ENCODE peak calls at places on chromosome 20, in seven cellular contexts. One of them, this sample, is unnamed.

GRCh38 chr20:53757472-53757913 is 163.9 kb upstream of the ZNF217 start:
- DNase-seq in stimulated activated effector memory CD8-positive, alpha-beta T cell treated with anti-CD3 and anti-CD28 coated beads, Interleukin-12 subunit alpha, Interleukin-12 subunit beta, amount 100 ng/mL, for 72 hours: no peak
- DNase-seq in effector CD4-positive, alpha-beta T cell: no peak
- DNase-seq in activated CD4-positive, alpha-beta T cell treated with anti-CD3 and anti-CD28 coated beads for 36 hours: no peak
- DNase-seq in LoVo: no peak
- DNase-seq in Right ventricle myocardium inferior: no peak
- DNase-seq in iPS-NIHi11: no peak
- DNase-seq in this sample: no peak

GRCh38 chr20:51037499-51038110 is 14.7 kb upstream of the KCNG1 start:
- DNase-seq in LoVo: no peak
- DNase-seq in effector CD4-positive, alpha-beta T cell: no peak
- DNase-seq in activated CD4-positive, alpha-beta T cell treated with anti-CD3 and anti-CD28 coated beads for 36 hours: no peak
- DNase-seq in Right ventricle myocardium inferior: no peak
- DNase-seq in stimulated activated effector memory CD8-positive, alpha-beta T cell treated with anti-CD3 and anti-CD28 coated beads, Interleukin-12 subunit alpha, Interleukin-12 subunit beta, amount 100 ng/mL, for 72 hours: no peak
- DNase-seq in iPS-NIHi11: no peak
- DNase-seq in this sample: no peak

GRCh38 chr20:22578221-22579118 is 5.9 kb downstream of the FOXA2 start:
- DNase-seq in LoVo: no peak
- DNase-seq in activated CD4-positive, alpha-beta T cell treated with anti-CD3 and anti-CD28 coated beads for 36 hours: no peak
- DNase-seq in Right ventricle myocardium inferior: no peak
- DNase-seq in effector CD4-positive, alpha-beta T cell: no peak
- DNase-seq in iPS-NIHi11: no peak
- DNase-seq in stimulated activated effector memory CD8-positive, alpha-beta T cell treated with anti-CD3 and anti-CD28 coated beads, Interleukin-12 subunit alpha, Interleukin-12 subunit beta, amount 100 ng/mL, for 72 hours: no peak
- DNase-seq in this sample: no peak

GRCh38 chr20:31856516-31856915 is 11.1 kb upstream of the FOXS1 start:
- DNase-seq in effector CD4-positive, alpha-beta T cell: no peak
- DNase-seq in stimulated activated effector memory CD8-positive, alpha-beta T cell treated with anti-CD3 and anti-CD28 coated beads, Interleukin-12 subunit alpha, Interleukin-12 subunit beta, amount 100 ng/mL, for 72 hours: no peak
- DNase-seq in LoVo: no peak
- DNase-seq in iPS-NIHi11: no peak
- DNase-seq in activated CD4-positive, alpha-beta T cell treated with anti-CD3 and anti-CD28 coated beads for 36 hours: no peak
- DNase-seq in Right ventricle myocardium inferior: no peak
- DNase-seq in this sample: no peak

GRCh38 chr20:63295846-63296245 is 2.9 kb downstream of the COL20A1 start:
- DNase-seq in LoVo: no peak
- DNase-seq in effector CD4-positive, alpha-beta T cell: no peak
- DNase-seq in stimulated activated effector memory CD8-positive, alpha-beta T cell treated with anti-CD3 and anti-CD28 coated beads, Interleukin-12 subunit alpha, Interleukin-12 subunit beta, amount 100 ng/mL, for 72 hours: no peak
- DNase-seq in activated CD4-positive, alpha-beta T cell treated with anti-CD3 and anti-CD28 coated beads for 36 hours: no peak
- DNase-seq in iPS-NIHi11: no peak
- DNase-seq in Right ventricle myocardium inferior: peak
- DNase-seq in this sample: no peak

GRCh38 chr20:3758566-3758965 is 9.0 kb downstream of the ADISSP start:
- DNase-seq in activated CD4-positive, alpha-beta T cell treated with anti-CD3 and anti-CD28 coated beads for 36 hours: no peak
- DNase-seq in iPS-NIHi11: no peak
- DNase-seq in stimulated activated effector memory CD8-positive, alpha-beta T cell treated with anti-CD3 and anti-CD28 coated beads, Interleukin-12 subunit alpha, Interleukin-12 subunit beta, amount 100 ng/mL, for 72 hours: no peak
- DNase-seq in LoVo: no peak
- DNase-seq in effector CD4-positive, alpha-beta T cell: no peak
- DNase-seq in Right ventricle myocardium inferior: peak
- DNase-seq in this sample: no peak

GRCh38 chr20:47191074-47191673 is 165.3 kb downstream of the ZMYND8 start:
- DNase-seq in Right ventricle myocardium inferior: no peak
- DNase-seq in effector CD4-positive, alpha-beta T cell: no peak
- DNase-seq in LoVo: peak
- DNase-seq in stimulated activated effector memory CD8-positive, alpha-beta T cell treated with anti-CD3 and anti-CD28 coated beads, Interleukin-12 subunit alpha, Interleukin-12 subunit beta, amount 100 ng/mL, for 72 hours: no peak
- DNase-seq in iPS-NIHi11: no peak
- DNase-seq in activated CD4-positive, alpha-beta T cell treated with anti-CD3 and anti-CD28 coated beads for 36 hours: no peak
- DNase-seq in this sample: no peak

GRCh38 chr20:58307270-58307669 is 2.2 kb upstream of the RAB22A start:
- DNase-seq in LoVo: no peak
- DNase-seq in activated CD4-positive, alpha-beta T cell treated with anti-CD3 and anti-CD28 coated beads for 36 hours: no peak
- DNase-seq in effector CD4-positive, alpha-beta T cell: no peak
- DNase-seq in stimulated activated effector memory CD8-positive, alpha-beta T cell treated with anti-CD3 and anti-CD28 coated beads, Interleukin-12 subunit alpha, Interleukin-12 subunit beta, amount 100 ng/mL, for 72 hours: no peak
- DNase-seq in iPS-NIHi11: no peak
- DNase-seq in Right ventricle myocardium inferior: no peak
- DNase-seq in this sample: no peak

GRCh38 chr20:35316086-35316485 is 23.9 kb upstream of the FAM83C start:
- DNase-seq in activated CD4-positive, alpha-beta T cell treated with anti-CD3 and anti-CD28 coated beads for 36 hours: no peak
- DNase-seq in effector CD4-positive, alpha-beta T cell: no peak
- DNase-seq in Right ventricle myocardium inferior: no peak
- DNase-seq in iPS-NIHi11: no peak
- DNase-seq in LoVo: no peak
- DNase-seq in stimulated activated effector memory CD8-positive, alpha-beta T cell treated with anti-CD3 and anti-CD28 coated beads, Interleukin-12 subunit alpha, Interleukin-12 subunit beta, amount 100 ng/mL, for 72 hours: no peak
- DNase-seq in this sample: no peak

GRCh38 chr20:1333462-1334369 is 4.8 kb upstream of the SDCBP2 start:
- DNase-seq in Right ventricle myocardium inferior: no peak
- DNase-seq in effector CD4-positive, alpha-beta T cell: no peak
- DNase-seq in stimulated activated effector memory CD8-positive, alpha-beta T cell treated with anti-CD3 and anti-CD28 coated beads, Interleukin-12 subunit alpha, Interleukin-12 subunit beta, amount 100 ng/mL, for 72 hours: no peak
- DNase-seq in LoVo: no peak
- DNase-seq in iPS-NIHi11: no peak
- DNase-seq in activated CD4-positive, alpha-beta T cell treated with anti-CD3 and anti-CD28 coated beads for 36 hours: no peak
- DNase-seq in this sample: no peak

GRCh38 chr20:54011352-54011751 is 59.0 kb downstream of the BCAS1 start:
- DNase-seq in iPS-NIHi11: no peak
- DNase-seq in LoVo: no peak
- DNase-seq in activated CD4-positive, alpha-beta T cell treated with anti-CD3 and anti-CD28 coated beads for 36 hours: no peak
- DNase-seq in effector CD4-positive, alpha-beta T cell: no peak
- DNase-seq in stimulated activated effector memory CD8-positive, alpha-beta T cell treated with anti-CD3 and anti-CD28 coated beads, Interleukin-12 subunit alpha, Interleukin-12 subunit beta, amount 100 ng/mL, for 72 hours: no peak
- DNase-seq in Right ventricle myocardium inferior: no peak
- DNase-seq in this sample: no peak

GRCh38 chr20:59143326-59143725 is 20.3 kb upstream of the ZNF831 start:
- DNase-seq in stimulated activated effector memory CD8-positive, alpha-beta T cell treated with anti-CD3 and anti-CD28 coated beads, Interleukin-12 subunit alpha, Interleukin-12 subunit beta, amount 100 ng/mL, for 72 hours: no peak
- DNase-seq in LoVo: no peak
- DNase-seq in Right ventricle myocardium inferior: no peak
- DNase-seq in activated CD4-positive, alpha-beta T cell treated with anti-CD3 and anti-CD28 coated beads for 36 hours: no peak
- DNase-seq in iPS-NIHi11: no peak
- DNase-seq in effector CD4-positive, alpha-beta T cell: no peak
- DNase-seq in this sample: no peak

GRCh38 chr20:46606817-46607190 is 44.5 kb downstream of the SLC13A3 start:
- DNase-seq in stimulated activated effector memory CD8-positive, alpha-beta T cell treated with anti-CD3 and anti-CD28 coated beads, Interleukin-12 subunit alpha, Interleukin-12 subunit beta, amount 100 ng/mL, for 72 hours: no peak
- DNase-seq in effector CD4-positive, alpha-beta T cell: no peak
- DNase-seq in iPS-NIHi11: no peak
- DNase-seq in Right ventricle myocardium inferior: no peak
- DNase-seq in activated CD4-positive, alpha-beta T cell treated with anti-CD3 and anti-CD28 coated beads for 36 hours: no peak
- DNase-seq in LoVo: no peak
- DNase-seq in this sample: no peak

GRCh38 chr20:2652724-2653510 is 485 bp downstream of the NOP56 start:
- DNase-seq in iPS-NIHi11: peak
- DNase-seq in Right ventricle myocardium inferior: peak
- DNase-seq in LoVo: no peak
- DNase-seq in stimulated activated effector memory CD8-positive, alpha-beta T cell treated with anti-CD3 and anti-CD28 coated beads, Interleukin-12 subunit alpha, Interleukin-12 subunit beta, amount 100 ng/mL, for 72 hours: peak
- DNase-seq in activated CD4-positive, alpha-beta T cell treated with anti-CD3 and anti-CD28 coated beads for 36 hours: no peak
- DNase-seq in effector CD4-positive, alpha-beta T cell: no peak
- DNase-seq in this sample: no peak

GRCh38 chr20:38885357-38885756 is 40.9 kb upstream of the FAM83D start:
- DNase-seq in activated CD4-positive, alpha-beta T cell treated with anti-CD3 and anti-CD28 coated beads for 36 hours: no peak
- DNase-seq in effector CD4-positive, alpha-beta T cell: no peak
- DNase-seq in iPS-NIHi11: no peak
- DNase-seq in Right ventricle myocardium inferior: no peak
- DNase-seq in LoVo: no peak
- DNase-seq in stimulated activated effector memory CD8-positive, alpha-beta T cell treated with anti-CD3 and anti-CD28 coated beads, Interleukin-12 subunit alpha, Interleukin-12 subunit beta, amount 100 ng/mL, for 72 hours: no peak
- DNase-seq in this sample: no peak

GRCh38 chr20:47133809-47134456 is 222.6 kb downstream of the ZMYND8 start:
- DNase-seq in activated CD4-positive, alpha-beta T cell treated with anti-CD3 and anti-CD28 coated beads for 36 hours: no peak
- DNase-seq in iPS-NIHi11: no peak
- DNase-seq in Right ventricle myocardium inferior: no peak
- DNase-seq in stimulated activated effector memory CD8-positive, alpha-beta T cell treated with anti-CD3 and anti-CD28 coated beads, Interleukin-12 subunit alpha, Interleukin-12 subunit beta, amount 100 ng/mL, for 72 hours: no peak
- DNase-seq in effector CD4-positive, alpha-beta T cell: no peak
- DNase-seq in LoVo: no peak
- DNase-seq in this sample: no peak

GRCh38 chr20:64084209-64085152 is at the start of gene LKAAEAR1:
- DNase-seq in effector CD4-positive, alpha-beta T cell: no peak
- DNase-seq in stimulated activated effector memory CD8-positive, alpha-beta T cell treated with anti-CD3 and anti-CD28 coated beads, Interleukin-12 subunit alpha, Interleukin-12 subunit beta, amount 100 ng/mL, for 72 hours: no peak
- DNase-seq in iPS-NIHi11: peak
- DNase-seq in Right ventricle myocardium inferior: peak
- DNase-seq in LoVo: no peak
- DNase-seq in activated CD4-positive, alpha-beta T cell treated with anti-CD3 and anti-CD28 coated beads for 36 hours: no peak
- DNase-seq in this sample: no peak

GRCh38 chr20:59307270-59307669 is 6.9 kb downstream of the EDN3 start:
- DNase-seq in iPS-NIHi11: no peak
- DNase-seq in stimulated activated effector memory CD8-positive, alpha-beta T cell treated with anti-CD3 and anti-CD28 coated beads, Interleukin-12 subunit alpha, Interleukin-12 subunit beta, amount 100 ng/mL, for 72 hours: no peak
- DNase-seq in effector CD4-positive, alpha-beta T cell: no peak
- DNase-seq in LoVo: no peak
- DNase-seq in Right ventricle myocardium inferior: no peak
- DNase-seq in activated CD4-positive, alpha-beta T cell treated with anti-CD3 and anti-CD28 coated beads for 36 hours: no peak
- DNase-seq in this sample: no peak

GRCh38 chr20:19973920-19974620 is 43.1 kb upstream of the NAA20 start:
- DNase-seq in iPS-NIHi11: no peak
- DNase-seq in Right ventricle myocardium inferior: no peak
- DNase-seq in activated CD4-positive, alpha-beta T cell treated with anti-CD3 and anti-CD28 coated beads for 36 hours: no peak
- DNase-seq in stimulated activated effector memory CD8-positive, alpha-beta T cell treated with anti-CD3 and anti-CD28 coated beads, Interleukin-12 subunit alpha, Interleukin-12 subunit beta, amount 100 ng/mL, for 72 hours: no peak
- DNase-seq in effector CD4-positive, alpha-beta T cell: no peak
- DNase-seq in LoVo: peak
- DNase-seq in this sample: no peak

GRCh38 chr20:40654876-40655275 is 34.2 kb downstream of the MAFB start:
- DNase-seq in LoVo: no peak
- DNase-seq in stimulated activated effector memory CD8-positive, alpha-beta T cell treated with anti-CD3 and anti-CD28 coated beads, Interleukin-12 subunit alpha, Interleukin-12 subunit beta, amount 100 ng/mL, for 72 hours: no peak
- DNase-seq in iPS-NIHi11: no peak
- DNase-seq in effector CD4-positive, alpha-beta T cell: no peak
- DNase-seq in Right ventricle myocardium inferior: no peak
- DNase-seq in activated CD4-positive, alpha-beta T cell treated with anti-CD3 and anti-CD28 coated beads for 36 hours: no peak
- DNase-seq in this sample: no peak

GRCh38 chr20:12968472-12968871 is 40.3 kb upstream of the SPTLC3 start:
- DNase-seq in activated CD4-positive, alpha-beta T cell treated with anti-CD3 and anti-CD28 coated beads for 36 hours: no peak
- DNase-seq in LoVo: no peak
- DNase-seq in stimulated activated effector memory CD8-positive, alpha-beta T cell treated with anti-CD3 and anti-CD28 coated beads, Interleukin-12 subunit alpha, Interleukin-12 subunit beta, amount 100 ng/mL, for 72 hours: no peak
- DNase-seq in effector CD4-positive, alpha-beta T cell: no peak
- DNase-seq in Right ventricle myocardium inferior: no peak
- DNase-seq in iPS-NIHi11: no peak
- DNase-seq in this sample: no peak

GRCh38 chr20:46894971-46895905 is 595 bp downstream of the EYA2 start:
- DNase-seq in stimulated activated effector memory CD8-positive, alpha-beta T cell treated with anti-CD3 and anti-CD28 coated beads, Interleukin-12 subunit alpha, Interleukin-12 subunit beta, amount 100 ng/mL, for 72 hours: no peak
- DNase-seq in Right ventricle myocardium inferior: peak
- DNase-seq in activated CD4-positive, alpha-beta T cell treated with anti-CD3 and anti-CD28 coated beads for 36 hours: no peak
- DNase-seq in effector CD4-positive, alpha-beta T cell: no peak
- DNase-seq in LoVo: no peak
- DNase-seq in iPS-NIHi11: peak
- DNase-seq in this sample: no peak

GRCh38 chr20:44540834-44541233 is 19.0 kb upstream of the SERINC3 start:
- DNase-seq in effector CD4-positive, alpha-beta T cell: no peak
- DNase-seq in activated CD4-positive, alpha-beta T cell treated with anti-CD3 and anti-CD28 coated beads for 36 hours: no peak
- DNase-seq in iPS-NIHi11: peak
- DNase-seq in Right ventricle myocardium inferior: no peak
- DNase-seq in stimulated activated effector memory CD8-positive, alpha-beta T cell treated with anti-CD3 and anti-CD28 coated beads, Interleukin-12 subunit alpha, Interleukin-12 subunit beta, amount 100 ng/mL, for 72 hours: no peak
- DNase-seq in LoVo: no peak
- DNase-seq in this sample: no peak

GRCh38 chr20:47502271-47502730 is 614 bp downstream of the NCOA3 start:
- DNase-seq in iPS-NIHi11: no peak
- DNase-seq in Right ventricle myocardium inferior: no peak
- DNase-seq in effector CD4-positive, alpha-beta T cell: peak
- DNase-seq in activated CD4-positive, alpha-beta T cell treated with anti-CD3 and anti-CD28 coated beads for 36 hours: peak
- DNase-seq in stimulated activated effector memory CD8-positive, alpha-beta T cell treated with anti-CD3 and anti-CD28 coated beads, Interleukin-12 subunit alpha, Interleukin-12 subunit beta, amount 100 ng/mL, for 72 hours: no peak
- DNase-seq in LoVo: peak
- DNase-seq in this sample: no peak

GRCh38 chr20:1685304-1686052 is 27.9 kb upstream of the SIRPG start:
- DNase-seq in iPS-NIHi11: no peak
- DNase-seq in Right ventricle myocardium inferior: no peak
- DNase-seq in effector CD4-positive, alpha-beta T cell: no peak
- DNase-seq in stimulated activated effector memory CD8-positive, alpha-beta T cell treated with anti-CD3 and anti-CD28 coated beads, Interleukin-12 subunit alpha, Interleukin-12 subunit beta, amount 100 ng/mL, for 72 hours: no peak
- DNase-seq in activated CD4-positive, alpha-beta T cell treated with anti-CD3 and anti-CD28 coated beads for 36 hours: peak
- DNase-seq in LoVo: no peak
- DNase-seq in this sample: no peak

GRCh38 chr20:35007413-35007812 is 51.7 kb downstream of the MYH7B start:
- DNase-seq in LoVo: no peak
- DNase-seq in effector CD4-positive, alpha-beta T cell: no peak
- DNase-seq in activated CD4-positive, alpha-beta T cell treated with anti-CD3 and anti-CD28 coated beads for 36 hours: no peak
- DNase-seq in Right ventricle myocardium inferior: peak
- DNase-seq in iPS-NIHi11: no peak
- DNase-seq in stimulated activated effector memory CD8-positive, alpha-beta T cell treated with anti-CD3 and anti-CD28 coated beads, Interleukin-12 subunit alpha, Interleukin-12 subunit beta, amount 100 ng/mL, for 72 hours: no peak
- DNase-seq in this sample: no peak

GRCh38 chr20:63258826-63259225 is 4.6 kb upstream of the NKAIN4 start:
- DNase-seq in Right ventricle myocardium inferior: no peak
- DNase-seq in stimulated activated effector memory CD8-positive, alpha-beta T cell treated with anti-CD3 and anti-CD28 coated beads, Interleukin-12 subunit alpha, Interleukin-12 subunit beta, amount 100 ng/mL, for 72 hours: no peak
- DNase-seq in iPS-NIHi11: no peak
- DNase-seq in effector CD4-positive, alpha-beta T cell: no peak
- DNase-seq in activated CD4-positive, alpha-beta T cell treated with anti-CD3 and anti-CD28 coated beads for 36 hours: no peak
- DNase-seq in LoVo: no peak
- DNase-seq in this sample: no peak

GRCh38 chr20:34528921-34529297 is 12.7 kb downstream of the DYNLRB1 start:
- DNase-seq in activated CD4-positive, alpha-beta T cell treated with anti-CD3 and anti-CD28 coated beads for 36 hours: no peak
- DNase-seq in iPS-NIHi11: no peak
- DNase-seq in effector CD4-positive, alpha-beta T cell: no peak
- DNase-seq in LoVo: no peak
- DNase-seq in stimulated activated effector memory CD8-positive, alpha-beta T cell treated with anti-CD3 and anti-CD28 coated beads, Interleukin-12 subunit alpha, Interleukin-12 subunit beta, amount 100 ng/mL, for 72 hours: no peak
- DNase-seq in Right ventricle myocardium inferior: peak
- DNase-seq in this sample: no peak

GRCh38 chr20:34112600-34113061 is 588 bp upstream of the EIF2S2 start:
- DNase-seq in Right ventricle myocardium inferior: no peak
- DNase-seq in iPS-NIHi11: peak
- DNase-seq in stimulated activated effector memory CD8-positive, alpha-beta T cell treated with anti-CD3 and anti-CD28 coated beads, Interleukin-12 subunit alpha, Interleukin-12 subunit beta, amount 100 ng/mL, for 72 hours: no peak
- DNase-seq in LoVo: peak
- DNase-seq in activated CD4-positive, alpha-beta T cell treated with anti-CD3 and anti-CD28 coated beads for 36 hours: no peak
- DNase-seq in effector CD4-positive, alpha-beta T cell: no peak
- DNase-seq in this sample: no peak

GRCh38 chr20:32985596-32985995 is 18.6 kb downstream of the SUN5 start:
- DNase-seq in activated CD4-positive, alpha-beta T cell treated with anti-CD3 and anti-CD28 coated beads for 36 hours: no peak
- DNase-seq in LoVo: no peak
- DNase-seq in stimulated activated effector memory CD8-positive, alpha-beta T cell treated with anti-CD3 and anti-CD28 coated beads, Interleukin-12 subunit alpha, Interleukin-12 subunit beta, amount 100 ng/mL, for 72 hours: no peak
- DNase-seq in Right ventricle myocardium inferior: no peak
- DNase-seq in iPS-NIHi11: no peak
- DNase-seq in effector CD4-positive, alpha-beta T cell: no peak
- DNase-seq in this sample: no peak

GRCh38 chr20:46779831-46780230 is 70.4 kb downstream of the SLC2A10 start:
- DNase-seq in Right ventricle myocardium inferior: no peak
- DNase-seq in activated CD4-positive, alpha-beta T cell treated with anti-CD3 and anti-CD28 coated beads for 36 hours: no peak
- DNase-seq in iPS-NIHi11: no peak
- DNase-seq in LoVo: no peak
- DNase-seq in effector CD4-positive, alpha-beta T cell: no peak
- DNase-seq in stimulated activated effector memory CD8-positive, alpha-beta T cell treated with anti-CD3 and anti-CD28 coated beads, Interleukin-12 subunit alpha, Interleukin-12 subunit beta, amount 100 ng/mL, for 72 hours: no peak
- DNase-seq in this sample: no peak

GRCh38 chr20:4063631-4064030 is 48.3 kb upstream of the RNF24 start:
- DNase-seq in activated CD4-positive, alpha-beta T cell treated with anti-CD3 and anti-CD28 coated beads for 36 hours: no peak
- DNase-seq in Right ventricle myocardium inferior: no peak
- DNase-seq in iPS-NIHi11: no peak
- DNase-seq in LoVo: no peak
- DNase-seq in stimulated activated effector memory CD8-positive, alpha-beta T cell treated with anti-CD3 and anti-CD28 coated beads, Interleukin-12 subunit alpha, Interleukin-12 subunit beta, amount 100 ng/mL, for 72 hours: no peak
- DNase-seq in effector CD4-positive, alpha-beta T cell: no peak
- DNase-seq in this sample: no peak

GRCh38 chr20:23155141-23155590 is 69.0 kb upstream of the CD93 start:
- DNase-seq in stimulated activated effector memory CD8-positive, alpha-beta T cell treated with anti-CD3 and anti-CD28 coated beads, Interleukin-12 subunit alpha, Interleukin-12 subunit beta, amount 100 ng/mL, for 72 hours: no peak
- DNase-seq in iPS-NIHi11: no peak
- DNase-seq in effector CD4-positive, alpha-beta T cell: no peak
- DNase-seq in activated CD4-positive, alpha-beta T cell treated with anti-CD3 and anti-CD28 coated beads for 36 hours: no peak
- DNase-seq in Right ventricle myocardium inferior: no peak
- DNase-seq in LoVo: no peak
- DNase-seq in this sample: no peak

GRCh38 chr20:57838670-57839142 is 128.9 kb upstream of the PMEPA1 start:
- DNase-seq in Right ventricle myocardium inferior: no peak
- DNase-seq in activated CD4-positive, alpha-beta T cell treated with anti-CD3 and anti-CD28 coated beads for 36 hours: no peak
- DNase-seq in iPS-NIHi11: no peak
- DNase-seq in stimulated activated effector memory CD8-positive, alpha-beta T cell treated with anti-CD3 and anti-CD28 coated beads, Interleukin-12 subunit alpha, Interleukin-12 subunit beta, amount 100 ng/mL, for 72 hours: no peak
- DNase-seq in LoVo: no peak
- DNase-seq in effector CD4-positive, alpha-beta T cell: no peak
- DNase-seq in this sample: no peak

GRCh38 chr20:57375652-57376230 is 15.5 kb upstream of the RBM38 start:
- DNase-seq in effector CD4-positive, alpha-beta T cell: no peak
- DNase-seq in iPS-NIHi11: no peak
- DNase-seq in LoVo: no peak
- DNase-seq in Right ventricle myocardium inferior: no peak
- DNase-seq in activated CD4-positive, alpha-beta T cell treated with anti-CD3 and anti-CD28 coated beads for 36 hours: no peak
- DNase-seq in stimulated activated effector memory CD8-positive, alpha-beta T cell treated with anti-CD3 and anti-CD28 coated beads, Interleukin-12 subunit alpha, Interleukin-12 subunit beta, amount 100 ng/mL, for 72 hours: no peak
- DNase-seq in this sample: no peak

GRCh38 chr20:33656010-33656782 is 5.9 kb upstream of the C20orf144 start:
- DNase-seq in Right ventricle myocardium inferior: peak
- DNase-seq in activated CD4-positive, alpha-beta T cell treated with anti-CD3 and anti-CD28 coated beads for 36 hours: no peak
- DNase-seq in effector CD4-positive, alpha-beta T cell: no peak
- DNase-seq in LoVo: no peak
- DNase-seq in stimulated activated effector memory CD8-positive, alpha-beta T cell treated with anti-CD3 and anti-CD28 coated beads, Interleukin-12 subunit alpha, Interleukin-12 subunit beta, amount 100 ng/mL, for 72 hours: no peak
- DNase-seq in iPS-NIHi11: no peak
- DNase-seq in this sample: no peak